ENCODE peak calls at places on chromosomes 13 and 19, in nine cellular contexts. One of them, this sample, is unnamed.

GRCh38 chr13:29484236-29484635 is 111.3 kb downstream of the SLC7A1 start:
- DNase-seq in NCI-H187: peak; percentile 81
- DNase-seq in NCI-H345: peak; percentile 58
- DNase-seq in ovary: no peak
- DNase-seq in stimulated activated naive CD8-positive, alpha-beta T cell treated with anti-CD3 and anti-CD28 coated beads, Interleukin-15, amount 100 ng/mL, for 72 hours: no peak
- DNase-seq in activated CD4-positive, alpha-beta T cell treated with anti-CD3 and anti-CD28 coated beads, Interleukin-2, amount 50 U/mL, for 1 hour: no peak
- DNase-seq in COR-L47: no peak
- DNase-seq in WTC11: no peak
- DNase-seq in stimulated activated CD8-positive, alpha-beta memory T cell treated with anti-CD3 and anti-CD28 coated beads, Interleukin-2, amount 100 ng/mL, for 48 hours: no peak
- DNase-seq in this sample: peak; percentile 43

GRCh38 chr19:369876-370275 is 25.3 kb upstream of the MIER2 start:
- DNase-seq in stimulated activated naive CD8-positive, alpha-beta T cell treated with anti-CD3 and anti-CD28 coated beads, Interleukin-15, amount 100 ng/mL, for 72 hours: no peak
- DNase-seq in activated CD4-positive, alpha-beta T cell treated with anti-CD3 and anti-CD28 coated beads, Interleukin-2, amount 50 U/mL, for 1 hour: no peak
- DNase-seq in ovary: peak; percentile 5
- DNase-seq in NCI-H345: no peak
- DNase-seq in COR-L47: no peak
- DNase-seq in WTC11: no peak
- DNase-seq in NCI-H187: no peak
- DNase-seq in stimulated activated CD8-positive, alpha-beta memory T cell treated with anti-CD3 and anti-CD28 coated beads, Interleukin-2, amount 100 ng/mL, for 48 hours: no peak
- DNase-seq in this sample: no peak

GRCh38 chr19:6730153-6730804 is 7.1 kb downstream of the GPR108 start:
- DNase-seq in COR-L47: no peak
- DNase-seq in stimulated activated CD8-positive, alpha-beta memory T cell treated with anti-CD3 and anti-CD28 coated beads, Interleukin-2, amount 100 ng/mL, for 48 hours: no peak
- DNase-seq in activated CD4-positive, alpha-beta T cell treated with anti-CD3 and anti-CD28 coated beads, Interleukin-2, amount 50 U/mL, for 1 hour: peak; percentile 30
- DNase-seq in ovary: peak; percentile 98
- DNase-seq in NCI-H187: no peak
- DNase-seq in WTC11: peak; percentile 94
- DNase-seq in NCI-H345: no peak
- DNase-seq in stimulated activated naive CD8-positive, alpha-beta T cell treated with anti-CD3 and anti-CD28 coated beads, Interleukin-15, amount 100 ng/mL, for 72 hours: no peak
- DNase-seq in this sample: no peak

GRCh38 chr13:60109285-60109684 is 54.4 kb downstream of the DIAPH3 start:
- DNase-seq in ovary: no peak
- DNase-seq in stimulated activated CD8-positive, alpha-beta memory T cell treated with anti-CD3 and anti-CD28 coated beads, Interleukin-2, amount 100 ng/mL, for 48 hours: no peak
- DNase-seq in stimulated activated naive CD8-positive, alpha-beta T cell treated with anti-CD3 and anti-CD28 coated beads, Interleukin-15, amount 100 ng/mL, for 72 hours: no peak
- DNase-seq in NCI-H345: no peak
- DNase-seq in WTC11: no peak
- DNase-seq in activated CD4-positive, alpha-beta T cell treated with anti-CD3 and anti-CD28 coated beads, Interleukin-2, amount 50 U/mL, for 1 hour: no peak
- DNase-seq in COR-L47: no peak
- DNase-seq in NCI-H187: no peak
- DNase-seq in this sample: no peak

GRCh38 chr13:86559915-86560314 is 760.7 kb upstream of the SLITRK6 start:
- DNase-seq in NCI-H345: peak; percentile 45
- DNase-seq in ovary: no peak
- DNase-seq in NCI-H187: no peak
- DNase-seq in WTC11: no peak
- DNase-seq in stimulated activated CD8-positive, alpha-beta memory T cell treated with anti-CD3 and anti-CD28 coated beads, Interleukin-2, amount 100 ng/mL, for 48 hours: no peak
- DNase-seq in COR-L47: no peak
- DNase-seq in stimulated activated naive CD8-positive, alpha-beta T cell treated with anti-CD3 and anti-CD28 coated beads, Interleukin-15, amount 100 ng/mL, for 72 hours: no peak
- DNase-seq in activated CD4-positive, alpha-beta T cell treated with anti-CD3 and anti-CD28 coated beads, Interleukin-2, amount 50 U/mL, for 1 hour: no peak
- DNase-seq in this sample: no peak

GRCh38 chr13:45518525-45519235 is 53.9 kb downstream of the COG3 start:
- DNase-seq in NCI-H187: no peak
- DNase-seq in WTC11: no peak
- DNase-seq in stimulated activated CD8-positive, alpha-beta memory T cell treated with anti-CD3 and anti-CD28 coated beads, Interleukin-2, amount 100 ng/mL, for 48 hours: no peak
- DNase-seq in ovary: no peak
- DNase-seq in NCI-H345: no peak
- DNase-seq in stimulated activated naive CD8-positive, alpha-beta T cell treated with anti-CD3 and anti-CD28 coated beads, Interleukin-15, amount 100 ng/mL, for 72 hours: no peak
- DNase-seq in COR-L47: no peak
- DNase-seq in activated CD4-positive, alpha-beta T cell treated with anti-CD3 and anti-CD28 coated beads, Interleukin-2, amount 50 U/mL, for 1 hour: no peak
- DNase-seq in this sample: no peak

GRCh38 chr13:48096670-48097069 is 1.8 kb upstream of the MED4 start:
- DNase-seq in WTC11: no peak
- DNase-seq in NCI-H187: no peak
- DNase-seq in COR-L47: no peak
- DNase-seq in activated CD4-positive, alpha-beta T cell treated with anti-CD3 and anti-CD28 coated beads, Interleukin-2, amount 50 U/mL, for 1 hour: no peak
- DNase-seq in stimulated activated CD8-positive, alpha-beta memory T cell treated with anti-CD3 and anti-CD28 coated beads, Interleukin-2, amount 100 ng/mL, for 48 hours: no peak
- DNase-seq in stimulated activated naive CD8-positive, alpha-beta T cell treated with anti-CD3 and anti-CD28 coated beads, Interleukin-15, amount 100 ng/mL, for 72 hours: no peak
- DNase-seq in ovary: no peak
- DNase-seq in NCI-H345: no peak
- DNase-seq in this sample: no peak

GRCh38 chr19:45883881-45884681 is 1.9 kb downstream of the IRF2BP1 start:
- DNase-seq in activated CD4-positive, alpha-beta T cell treated with anti-CD3 and anti-CD28 coated beads, Interleukin-2, amount 50 U/mL, for 1 hour: no peak
- DNase-seq in NCI-H345: no peak
- DNase-seq in WTC11: no peak
- DNase-seq in ovary: peak; percentile 33
- DNase-seq in stimulated activated CD8-positive, alpha-beta memory T cell treated with anti-CD3 and anti-CD28 coated beads, Interleukin-2, amount 100 ng/mL, for 48 hours: no peak
- DNase-seq in stimulated activated naive CD8-positive, alpha-beta T cell treated with anti-CD3 and anti-CD28 coated beads, Interleukin-15, amount 100 ng/mL, for 72 hours: no peak
- DNase-seq in NCI-H187: no peak
- DNase-seq in COR-L47: no peak
- DNase-seq in this sample: no peak

GRCh38 chr13:111210945-111211469 is 95.9 kb downstream of the ARHGEF7 start:
- DNase-seq in stimulated activated naive CD8-positive, alpha-beta T cell treated with anti-CD3 and anti-CD28 coated beads, Interleukin-15, amount 100 ng/mL, for 72 hours: no peak
- DNase-seq in NCI-H187: no peak
- DNase-seq in WTC11: no peak
- DNase-seq in COR-L47: no peak
- DNase-seq in ovary: no peak
- DNase-seq in activated CD4-positive, alpha-beta T cell treated with anti-CD3 and anti-CD28 coated beads, Interleukin-2, amount 50 U/mL, for 1 hour: no peak
- DNase-seq in stimulated activated CD8-positive, alpha-beta memory T cell treated with anti-CD3 and anti-CD28 coated beads, Interleukin-2, amount 100 ng/mL, for 48 hours: no peak
- DNase-seq in NCI-H345: no peak
- DNase-seq in this sample: no peak

GRCh38 chr13:112721198-112722104 is 31.6 kb downstream of the ATP11A start:
- DNase-seq in activated CD4-positive, alpha-beta T cell treated with anti-CD3 and anti-CD28 coated beads, Interleukin-2, amount 50 U/mL, for 1 hour: no peak
- DNase-seq in ovary: no peak
- DNase-seq in WTC11: no peak
- DNase-seq in stimulated activated CD8-positive, alpha-beta memory T cell treated with anti-CD3 and anti-CD28 coated beads, Interleukin-2, amount 100 ng/mL, for 48 hours: no peak
- DNase-seq in COR-L47: no peak
- DNase-seq in NCI-H345: no peak
- DNase-seq in stimulated activated naive CD8-positive, alpha-beta T cell treated with anti-CD3 and anti-CD28 coated beads, Interleukin-15, amount 100 ng/mL, for 72 hours: no peak
- DNase-seq in NCI-H187: no peak
- DNase-seq in this sample: no peak